ENCODE peak calls at places on chromosomes 2 and 18, in seven cellular contexts. X, Q, O, R, P, B and W are unnamed samples.

GRCh38 chr2:168350380-168350779 is 103.0 kb upstream of the STK39 start:
- DNase-seq in X (no peak), Q (no peak), O (no peak), R (no peak), P (no peak), B (no peak), W (no peak)

GRCh38 chr2:105337122-105338019 is at the start of gene C2orf49:
- DNase-seq in X (peak; percentile 81), Q (peak; percentile 96), O (peak; percentile 63), R (peak; percentile 91), P (peak; percentile 88), B (peak; percentile 87), W (peak; percentile 87)

GRCh38 chr2:12010779-12011178 is 264.3 kb downstream of the LPIN1 start:
- DNase-seq in X (no peak), Q (no peak), O (no peak), R (no peak), P (no peak), B (no peak), W (no peak)

GRCh38 chr2:120729410-120730052 is 6.1 kb upstream of the GLI2 start:
- DNase-seq in X (peak; percentile 89), Q (no peak), O (peak; percentile 56), R (no peak), P (no peak), B (no peak), W (no peak)

GRCh38 chr2:232667989-232668583 is 29.0 kb upstream of the GIGYF2 start:
- DNase-seq in X (peak; percentile 25), Q (no peak), O (no peak), R (no peak), P (no peak), B (no peak), W (no peak)

GRCh38 chr2:181203412-181203811 is 223.0 kb downstream of the UBE2E3 start:
- DNase-seq in X (peak; percentile 93), Q (no peak), O (peak; percentile 95), R (no peak), P (no peak), B (no peak), W (no peak)

GRCh38 chr18:7921938-7922587 is 354.9 kb downstream of the PTPRM start:
- DNase-seq in X (peak; percentile 73), Q (no peak), O (peak; percentile 88), R (no peak), P (no peak), B (no peak), W (no peak)

GRCh38 chr2:174259981-174260380 is 11.6 kb upstream of the OLA1 start:
- DNase-seq in X (peak; percentile 59), Q (no peak), O (no peak), R (no peak), P (no peak), B (no peak), W (no peak)

GRCh38 chr18:11982981-11983380 is 1.7 kb downstream of the IMPA2 start:
- DNase-seq in X (no peak), Q (peak; percentile 12), O (no peak), R (no peak), P (no peak), B (no peak), W (no peak)

DNA sequence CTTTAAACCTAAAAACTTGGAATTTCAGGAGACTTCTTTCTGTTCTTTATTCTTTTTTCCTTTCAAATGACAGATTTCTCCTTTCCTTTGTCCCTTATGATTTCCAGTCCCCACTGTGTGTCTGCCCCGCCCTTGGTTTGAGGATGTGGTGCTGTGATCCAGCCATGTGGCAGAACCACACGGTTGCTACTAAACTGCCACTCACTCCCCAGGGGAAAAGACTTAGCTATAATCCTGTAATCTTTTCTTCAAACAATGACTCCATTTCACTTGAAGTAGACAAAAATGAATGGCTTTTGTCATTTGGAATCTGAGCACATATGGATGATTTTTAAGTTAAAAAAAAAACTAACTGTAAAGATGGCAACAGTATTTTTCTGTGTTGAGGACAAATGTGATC is 76.2 kb upstream of the STAM2 start:
- DNase-seq in X (no peak), Q (no peak), O (no peak), R (no peak), P (no peak), B (no peak), W (peak; percentile 64)
- TF ChIP-seq CTCF in X (no peak), Q (no peak), O (no peak), R (no peak), P (no peak), B (no peak), W (no peak)

GRCh38 chr2:239227111-239227581 is 173.7 kb downstream of the HDAC4 start:
- DNase-seq in X (no peak), Q (no peak), O (no peak), R (no peak), P (no peak), B (peak; percentile 44), W (no peak)
- H3K27ac ChIP-seq in X (peak overlapping the region; percentile 48), Q (no peak overlapping the region), O (no peak overlapping the region), R (peak overlapping the region; percentile 25), P (no peak overlapping the region), B (peak overlapping the region; percentile 88), W (no peak overlapping the region)

GRCh38 chr2:27211241-27211942 is 449 bp upstream of the ATRAID start:
- DNase-seq in X (no peak), Q (peak; percentile 83), O (peak; percentile 66), R (no peak), P (no peak), B (no peak), W (peak; percentile 28)
- H3K4me3 ChIP-seq in X (peak overlapping the region; percentile 74), Q (peak overlapping the region; percentile 92), O (peak overlapping the region; percentile 82), R (peak overlapping the region; percentile 41), P (peak overlapping the region; percentile 67), B (peak overlapping the region; percentile 81), W (peak overlapping the region; percentile 91)

GRCh38 chr2:206392118-206392517 is 51.2 kb upstream of the ADAM23 start:
- DNase-seq in X (peak; percentile 41), Q (peak; percentile 87), O (peak; percentile 49), R (peak; percentile 7), P (no peak), B (no peak), W (peak; percentile 47)
- TF ChIP-seq CTCF in X (peak; percentile 60), Q (peak; percentile 89), O (peak; percentile 65), R (peak; percentile 46), P (no peak), B (peak; percentile 62), W (peak; percentile 62)

GRCh38 chr2:99984781-99985525 is 157.4 kb downstream of the AFF3 start:
- DNase-seq in X (peak; percentile 29), Q (peak; percentile 1), O (no peak), R (no peak), P (no peak), B (no peak), W (no peak)
- H3K27ac ChIP-seq in X (no peak overlapping the region), Q (no peak overlapping the region), O (no peak overlapping the region), R (no peak overlapping the region), P (no peak overlapping the region), B (peak overlapping the region; percentile 30), W (no peak overlapping the region)

GRCh38 chr2:122478773-122479172 is 723.3 kb downstream of the TSN start:
- DNase-seq in X (peak; percentile 10), Q (no peak), O (no peak), R (no peak), P (no peak), B (no peak), W (no peak)
- H3K4me3 ChIP-seq in X (no peak overlapping the region), Q (no peak overlapping the region), O (no peak overlapping the region), R (no peak overlapping the region), P (no peak overlapping the region), B (no peak overlapping the region), W (no peak overlapping the region)

DNA sequence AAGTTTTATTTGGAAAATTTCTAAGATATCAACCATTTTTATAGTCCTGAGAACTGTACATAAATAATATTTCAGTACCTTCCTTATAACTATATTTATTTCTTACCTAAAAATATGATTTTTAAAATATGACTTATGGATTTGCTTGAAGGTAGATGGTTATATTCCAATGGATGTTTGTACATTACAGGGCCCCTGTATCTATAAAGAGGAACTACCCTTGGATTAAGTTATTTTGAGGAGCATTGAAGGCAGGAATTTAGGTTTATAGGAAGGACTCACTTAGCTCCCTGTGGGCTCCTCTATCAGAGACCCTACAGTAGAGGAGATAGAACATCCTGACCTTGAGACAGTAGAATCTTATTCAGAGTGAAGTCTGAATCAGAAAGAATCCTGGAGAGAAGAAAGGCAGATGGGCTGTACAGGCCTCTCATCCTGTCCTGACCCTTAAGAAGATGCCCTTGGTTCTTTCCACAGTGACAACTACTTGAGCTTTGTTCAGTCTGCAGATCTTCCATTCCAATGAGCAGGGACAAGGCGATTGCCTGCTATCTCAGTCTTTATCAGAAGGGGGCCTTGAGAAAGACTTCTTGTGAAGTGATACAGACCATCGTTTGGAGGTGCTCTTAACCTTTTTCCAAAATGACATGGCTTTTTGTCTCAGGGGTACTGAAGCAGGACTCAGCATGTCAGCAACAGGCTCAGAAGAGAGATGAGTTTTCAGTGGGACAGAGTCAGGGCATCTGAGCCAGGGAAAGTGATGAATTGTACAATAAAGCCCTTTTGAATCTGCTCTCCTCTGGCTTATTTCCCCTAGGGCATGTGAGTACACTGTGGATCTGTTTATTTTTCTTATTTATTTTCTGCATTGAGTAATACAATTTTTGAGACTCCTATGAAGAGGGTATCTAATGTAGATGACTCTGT is 20.9 kb downstream of the OXER1 start:
- DNase-seq in X (no peak), Q (peak; percentile 45), O (no peak), R (no peak), P (no peak), B (no peak), W (no peak)
- TF ChIP-seq CTCF in X (no peak), Q (peak; percentile 16), O (no peak), R (no peak), P (no peak), B (no peak), W (no peak)

GRCh38 chr2:239380831-239381708 is 19.8 kb downstream of the HDAC4 start:
- DNase-seq in X (no peak), Q (no peak), O (no peak), R (no peak), P (peak; percentile 72), B (no peak), W (no peak)
- H3K27ac ChIP-seq in X (no peak overlapping the region), Q (peak overlapping the region; percentile 5), O (no peak overlapping the region), R (peak overlapping the region; percentile 25), P (peak overlapping the region; percentile 42), B (no peak overlapping the region), W (no peak overlapping the region)